ENCODE peak calls at places on chromosomes 4 and X, in five cellular contexts. W is GM23338, P is heart left ventricle, D is DND-41, A is sigmoid colon. U is an unnamed sample.

GRCh38 chrX:116384406-116384805 is 52.0 kb upstream of the SLC6A14 start:
- DNase-seq in A (no peak), P (no peak), W (no peak), D (no peak), U (no peak)

GRCh38 chrX:57138674-57139073 is 1.5 kb upstream of the SPIN2A start:
- DNase-seq in D (no peak), A (no peak), P (no peak), W (no peak), U (no peak)

GRCh38 chr4:69546121-69546520 is 50.4 kb upstream of the UGT2B4 start:
- DNase-seq in P (no peak), A (no peak), D (no peak), W (no peak), U (no peak)

GRCh38 chrX:69067841-69068240 is 97.4 kb downstream of the PJA1 start:
- DNase-seq in A (peak), P (no peak), W (no peak), D (no peak), U (no peak)

GRCh38 chr4:25014965-25015506 is 15.7 kb downstream of the LGI2 start:
- DNase-seq in A (no peak), W (no peak), P (no peak), D (no peak), U (no peak)

GRCh38 chrX:16946361-16946964 is at the start of gene REPS2:
- DNase-seq in P (peak), D (no peak), A (peak), W (peak), U (peak)

GRCh38 chr4:84503495-84504437 is 4.7 kb upstream of the NKX6-1 start:
- DNase-seq in W (peak), D (peak), A (no peak), P (no peak), U (peak)

GRCh38 chr4:9812530-9813340 is 31.3 kb downstream of the DRD5 start:
- DNase-seq in D (no peak), A (no peak), P (no peak), W (no peak), U (peak)

GRCh38 chr4:25043548-25043947 is 12.8 kb upstream of the LGI2 start:
- DNase-seq in A (no peak), P (no peak), W (no peak), D (no peak), U (no peak)

GRCh38 chr4:38119663-38120374 is 159.6 kb downstream of the PTTG2 start:
- DNase-seq in A (no peak), W (no peak), P (peak), D (no peak), U (no peak)

GRCh38 chr4:159077702-159078495 is 25.0 kb upstream of the RAPGEF2 start:
- DNase-seq in A (no peak), P (no peak), W (no peak), D (no peak), U (no peak)

GRCh38 chr4:154719087-154719486 is 24.7 kb upstream of the LRAT start:
- DNase-seq in W (no peak), P (no peak), D (no peak), A (no peak), U (no peak)

GRCh38 chrX:72255445-72255844 is 16.6 kb upstream of the ERCC6L start:
- DNase-seq in D (no peak), P (no peak), W (peak), A (no peak), U (peak)

GRCh38 chr4:143411527-143412480 is 75.1 kb downstream of the GAB1 start:
- DNase-seq in W (no peak), D (no peak), A (no peak), P (no peak), U (no peak)

GRCh38 chr4:113086172-113086695 is 36.8 kb downstream of the ANK2 start:
- DNase-seq in W (no peak), A (no peak), P (no peak), D (no peak), U (no peak)

GRCh38 chr4:2093265-2093664 is 34.1 kb downstream of the NAT8L start:
- DNase-seq in W (no peak), A (no peak), D (no peak), P (no peak), U (no peak)

GRCh38 chr4:16843831-16844508 is 54.5 kb downstream of the LDB2 start:
- DNase-seq in P (no peak), D (no peak), W (no peak), A (no peak), U (no peak)

GRCh38 chrX:114058988-114059418 is 524.9 kb upstream of the HTR2C start:
- DNase-seq in P (no peak), A (no peak), D (no peak), W (no peak), U (no peak)

GRCh38 chrX:152821145-152821765 is 9.3 kb downstream of the CETN2 start:
- DNase-seq in P (no peak), D (peak), A (no peak), W (peak), U (peak)

GRCh38 chr4:100517864-100518341 is at the start of gene EMCN:
- DNase-seq in P (peak), W (no peak), A (no peak), D (no peak), U (no peak)

GRCh38 chr4:38449506-38450174 is 214.4 kb upstream of the KLF3 start:
- DNase-seq in P (no peak), D (no peak), A (no peak), W (peak), U (no peak)

GRCh38 chr4:57168986-57169385 is 58.8 kb upstream of the IGFBP7 start:
- DNase-seq in P (no peak), W (no peak), A (no peak), D (no peak), U (no peak)

GRCh38 chrX:50111762-50112161 is 89.0 kb downstream of the AKAP4 start:
- DNase-seq in W (no peak), D (no peak), A (no peak), P (no peak), U (no peak)

GRCh38 chr4:179989975-179990374 is 2253.2 kb upstream of the TENM3 start:
- DNase-seq in A (no peak), W (no peak), P (no peak), D (no peak), U (no peak)

GRCh38 chrX:41518841-41519220 is 71.7 kb downstream of the NYX start:
- DNase-seq in A (no peak), D (no peak), P (no peak), W (no peak), U (no peak)

GRCh38 chrX:140913802-140914501 is 88.4 kb upstream of the SPANXB1 start:
- DNase-seq in D (no peak), P (no peak), A (no peak), W (no peak), U (no peak)

GRCh38 chr4:142406051-142406549 is 440.0 kb downstream of the INPP4B start:
- DNase-seq in D (peak), A (no peak), P (no peak), W (peak), U (peak)

GRCh38 chr4:153209410-153209809 is 5.2 kb downstream of the TRIM2 start:
- DNase-seq in W (peak), P (no peak), A (no peak), D (no peak), U (no peak)

GRCh38 chrX:85836868-85837267 is 210.5 kb downstream of the CHM start:
- DNase-seq in D (no peak), A (no peak), W (no peak), P (no peak), U (no peak)

GRCh38 chr4:41455215-41455614 is 82.7 kb upstream of the LIMCH1 start:
- DNase-seq in P (no peak), D (no peak), W (peak), A (no peak), U (no peak)

GRCh38 chrX:105567046-105567445 is 255.3 kb upstream of the NRK start:
- DNase-seq in A (no peak), D (no peak), P (no peak), W (no peak), U (no peak)

GRCh38 chrX:97616883-97617510 is 733.3 kb downstream of the RPA4 start:
- DNase-seq in D (no peak), W (no peak), P (no peak), A (no peak), U (peak)

GRCh38 chrX:65985922-65986588 is 53.8 kb downstream of the VSIG4 start:
- DNase-seq in A (no peak), P (no peak), D (peak), W (peak), U (peak)

GRCh38 chrX:16484338-16484737 is 165.6 kb upstream of the S100G start:
- DNase-seq in W (no peak), D (no peak), P (no peak), A (no peak), U (peak)

GRCh38 chrX:17425151-17425550 is 50.2 kb downstream of the NHS start:
- DNase-seq in A (no peak), W (no peak), D (no peak), P (no peak), U (no peak)

GRCh38 chr4:94352996-94353395 is 10.4 kb upstream of the HPGDS start:
- DNase-seq in P (no peak), W (no peak), D (no peak), A (no peak), U (no peak)

GRCh38 chr4:87179751-87180150 is 40.7 kb downstream of the KLHL8 start:
- DNase-seq in W (no peak), P (no peak), D (no peak), A (no peak), U (no peak)

DNA sequence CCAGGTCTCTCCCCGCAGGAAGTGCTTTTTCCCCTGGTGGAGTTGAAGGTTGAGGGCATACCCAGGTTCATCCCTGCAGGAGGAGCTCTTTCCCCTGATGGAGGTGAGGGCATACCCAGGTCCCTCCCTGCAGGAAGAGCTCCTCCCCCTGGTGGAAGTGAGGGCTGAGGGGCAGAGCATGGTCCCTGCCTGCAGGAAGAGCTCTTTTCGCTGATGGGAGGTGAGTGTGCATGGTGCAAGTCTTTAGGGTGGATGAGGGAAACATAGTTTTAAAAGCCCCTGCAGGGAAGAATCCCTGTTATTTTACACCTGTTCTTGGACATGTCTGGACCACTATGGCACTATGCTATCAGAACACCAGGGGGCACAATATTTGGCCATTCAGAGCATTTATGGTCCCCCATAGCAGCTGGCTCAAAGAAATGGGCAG is 43.7 kb upstream of the PUDP start:
- DNase-seq in P (no peak), W (peak), D (no peak), A (no peak), U (no peak)
- TF ChIP-seq CTCF in P (no peak), W (peak), D (peak), A (no peak), U (no peak)

GRCh38 chr4:155796031-155796430 is 37.2 kb downstream of the GUCY1B1 start:
- DNase-seq in P (no peak), D (no peak), A (no peak), W (peak), U (no peak)
- TF ChIP-seq CTCF in P (no peak), D (peak), A (peak), W (peak), U (peak)

GRCh38 chr4:70993181-70994068 is at the start of gene DCK:
- DNase-seq in P (peak), A (peak), W (peak), D (peak), U (peak)
- TF ChIP-seq CTCF in P (no peak), A (no peak), W (no peak), D (peak), U (no peak)

GRCh38 chr4:932713-933070 is 432 bp downstream of the TMEM175 start:
- DNase-seq in A (no peak), P (no peak), W (no peak), D (no peak), U (no peak)
- TF ChIP-seq CTCF in A (no peak), P (no peak), W (no peak), D (peak), U (no peak)